ENCODE peak calls at places on chromosome 20, in nine cellular contexts. One of them, this sample, is unnamed.

GRCh38 chr20:1894471-1894950 is 696 bp upstream of the SIRPA start:
- DNase-seq in HCEC 1CT: peak; percentile 35
- DNase-seq in cardiac muscle cell: peak; percentile 83
- DNase-seq in activated T-helper 1 cell treated with anti-CD3 and anti-CD28 coated beads, Interleukin-2, amount 50 U/mL, for 16 hours: no peak
- DNase-seq in AG10803: peak; percentile 64
- DNase-seq in activated naive CD8-positive, alpha-beta T cell treated with anti-CD3 and anti-CD28 coated beads, Interleukin-2, amount 50 U/mL, for 24 hours: no peak
- DNase-seq in stimulated activated CD4-positive, alpha-beta T cell treated with anti-CD3 and anti-CD28 coated beads, Interleukin-1b, Interleukin-23, amount 100 ng/mL, for 4 hours: no peak
- DNase-seq in activated CD4-positive, alpha-beta memory T cell treated with anti-CD3 and anti-CD28 coated beads, Interleukin-2, amount 10 ng/mL, durations not matched to agents 7 days and 5 days: no peak
- DNase-seq in NCI-H1694 treated with DMSO at 0.1 percent for 48 hours: no peak
- DNase-seq in this sample: peak; percentile 73

GRCh38 chr20:52481443-52481842 is 289.9 kb upstream of the ZFP64 start:
- DNase-seq in HCEC 1CT: no peak
- DNase-seq in cardiac muscle cell: no peak
- DNase-seq in activated T-helper 1 cell treated with anti-CD3 and anti-CD28 coated beads, Interleukin-2, amount 50 U/mL, for 16 hours: no peak
- DNase-seq in AG10803: no peak
- DNase-seq in activated naive CD8-positive, alpha-beta T cell treated with anti-CD3 and anti-CD28 coated beads, Interleukin-2, amount 50 U/mL, for 24 hours: no peak
- DNase-seq in stimulated activated CD4-positive, alpha-beta T cell treated with anti-CD3 and anti-CD28 coated beads, Interleukin-1b, Interleukin-23, amount 100 ng/mL, for 4 hours: no peak
- DNase-seq in activated CD4-positive, alpha-beta memory T cell treated with anti-CD3 and anti-CD28 coated beads, Interleukin-2, amount 10 ng/mL, durations not matched to agents 7 days and 5 days: no peak
- DNase-seq in NCI-H1694 treated with DMSO at 0.1 percent for 48 hours: no peak
- DNase-seq in this sample: no peak

GRCh38 chr20:17661121-17661744 is 20.8 kb downstream of the RRBP1 start:
- DNase-seq in HCEC 1CT: no peak
- DNase-seq in cardiac muscle cell: no peak
- DNase-seq in activated T-helper 1 cell treated with anti-CD3 and anti-CD28 coated beads, Interleukin-2, amount 50 U/mL, for 16 hours: no peak
- DNase-seq in AG10803: peak; percentile 92
- DNase-seq in activated naive CD8-positive, alpha-beta T cell treated with anti-CD3 and anti-CD28 coated beads, Interleukin-2, amount 50 U/mL, for 24 hours: no peak
- DNase-seq in stimulated activated CD4-positive, alpha-beta T cell treated with anti-CD3 and anti-CD28 coated beads, Interleukin-1b, Interleukin-23, amount 100 ng/mL, for 4 hours: no peak
- DNase-seq in activated CD4-positive, alpha-beta memory T cell treated with anti-CD3 and anti-CD28 coated beads, Interleukin-2, amount 10 ng/mL, durations not matched to agents 7 days and 5 days: no peak
- DNase-seq in NCI-H1694 treated with DMSO at 0.1 percent for 48 hours: no peak
- DNase-seq in this sample: peak; percentile 35

GRCh38 chr20:61313396-61313795 is 61.3 kb downstream of the CDH4 start:
- DNase-seq in HCEC 1CT: no peak
- DNase-seq in cardiac muscle cell: no peak
- DNase-seq in activated T-helper 1 cell treated with anti-CD3 and anti-CD28 coated beads, Interleukin-2, amount 50 U/mL, for 16 hours: no peak
- DNase-seq in AG10803: no peak
- DNase-seq in activated naive CD8-positive, alpha-beta T cell treated with anti-CD3 and anti-CD28 coated beads, Interleukin-2, amount 50 U/mL, for 24 hours: no peak
- DNase-seq in stimulated activated CD4-positive, alpha-beta T cell treated with anti-CD3 and anti-CD28 coated beads, Interleukin-1b, Interleukin-23, amount 100 ng/mL, for 4 hours: no peak
- DNase-seq in activated CD4-positive, alpha-beta memory T cell treated with anti-CD3 and anti-CD28 coated beads, Interleukin-2, amount 10 ng/mL, durations not matched to agents 7 days and 5 days: no peak
- DNase-seq in NCI-H1694 treated with DMSO at 0.1 percent for 48 hours: no peak
- DNase-seq in this sample: no peak

GRCh38 chr20:53981752-53982437 is 88.5 kb downstream of the BCAS1 start:
- DNase-seq in HCEC 1CT: peak; percentile 18
- DNase-seq in cardiac muscle cell: no peak
- DNase-seq in activated T-helper 1 cell treated with anti-CD3 and anti-CD28 coated beads, Interleukin-2, amount 50 U/mL, for 16 hours: no peak
- DNase-seq in AG10803: no peak
- DNase-seq in activated naive CD8-positive, alpha-beta T cell treated with anti-CD3 and anti-CD28 coated beads, Interleukin-2, amount 50 U/mL, for 24 hours: peak; percentile 22
- DNase-seq in stimulated activated CD4-positive, alpha-beta T cell treated with anti-CD3 and anti-CD28 coated beads, Interleukin-1b, Interleukin-23, amount 100 ng/mL, for 4 hours: no peak
- DNase-seq in activated CD4-positive, alpha-beta memory T cell treated with anti-CD3 and anti-CD28 coated beads, Interleukin-2, amount 10 ng/mL, durations not matched to agents 7 days and 5 days: no peak
- DNase-seq in NCI-H1694 treated with DMSO at 0.1 percent for 48 hours: no peak
- DNase-seq in this sample: peak; percentile 32

GRCh38 chr20:59628171-59628570 is 23.8 kb downstream of the PHACTR3 start:
- DNase-seq in HCEC 1CT: no peak
- DNase-seq in cardiac muscle cell: no peak
- DNase-seq in activated T-helper 1 cell treated with anti-CD3 and anti-CD28 coated beads, Interleukin-2, amount 50 U/mL, for 16 hours: no peak
- DNase-seq in AG10803: no peak
- DNase-seq in activated naive CD8-positive, alpha-beta T cell treated with anti-CD3 and anti-CD28 coated beads, Interleukin-2, amount 50 U/mL, for 24 hours: no peak
- DNase-seq in stimulated activated CD4-positive, alpha-beta T cell treated with anti-CD3 and anti-CD28 coated beads, Interleukin-1b, Interleukin-23, amount 100 ng/mL, for 4 hours: no peak
- DNase-seq in activated CD4-positive, alpha-beta memory T cell treated with anti-CD3 and anti-CD28 coated beads, Interleukin-2, amount 10 ng/mL, durations not matched to agents 7 days and 5 days: no peak
- DNase-seq in NCI-H1694 treated with DMSO at 0.1 percent for 48 hours: no peak
- DNase-seq in this sample: no peak

GRCh38 chr20:17620371-17621228 is 50.7 kb downstream of the DSTN start:
- DNase-seq in HCEC 1CT: no peak
- DNase-seq in cardiac muscle cell: no peak
- DNase-seq in activated T-helper 1 cell treated with anti-CD3 and anti-CD28 coated beads, Interleukin-2, amount 50 U/mL, for 16 hours: no peak
- DNase-seq in AG10803: no peak
- DNase-seq in activated naive CD8-positive, alpha-beta T cell treated with anti-CD3 and anti-CD28 coated beads, Interleukin-2, amount 50 U/mL, for 24 hours: no peak
- DNase-seq in stimulated activated CD4-positive, alpha-beta T cell treated with anti-CD3 and anti-CD28 coated beads, Interleukin-1b, Interleukin-23, amount 100 ng/mL, for 4 hours: no peak
- DNase-seq in activated CD4-positive, alpha-beta memory T cell treated with anti-CD3 and anti-CD28 coated beads, Interleukin-2, amount 10 ng/mL, durations not matched to agents 7 days and 5 days: peak; percentile 10
- DNase-seq in NCI-H1694 treated with DMSO at 0.1 percent for 48 hours: no peak
- DNase-seq in this sample: no peak

GRCh38 chr20:50496773-50497375 is 13.3 kb upstream of the PTPN1 start:
- DNase-seq in HCEC 1CT: no peak
- DNase-seq in cardiac muscle cell: no peak
- DNase-seq in activated T-helper 1 cell treated with anti-CD3 and anti-CD28 coated beads, Interleukin-2, amount 50 U/mL, for 16 hours: no peak
- DNase-seq in AG10803: no peak
- DNase-seq in activated naive CD8-positive, alpha-beta T cell treated with anti-CD3 and anti-CD28 coated beads, Interleukin-2, amount 50 U/mL, for 24 hours: no peak
- DNase-seq in stimulated activated CD4-positive, alpha-beta T cell treated with anti-CD3 and anti-CD28 coated beads, Interleukin-1b, Interleukin-23, amount 100 ng/mL, for 4 hours: no peak
- DNase-seq in activated CD4-positive, alpha-beta memory T cell treated with anti-CD3 and anti-CD28 coated beads, Interleukin-2, amount 10 ng/mL, durations not matched to agents 7 days and 5 days: no peak
- DNase-seq in NCI-H1694 treated with DMSO at 0.1 percent for 48 hours: no peak
- DNase-seq in this sample: no peak

GRCh38 chr20:32116079-32116521 is 6.6 kb downstream of the TM9SF4 start:
- DNase-seq in HCEC 1CT: no peak
- DNase-seq in cardiac muscle cell: no peak
- DNase-seq in activated T-helper 1 cell treated with anti-CD3 and anti-CD28 coated beads, Interleukin-2, amount 50 U/mL, for 16 hours: no peak
- DNase-seq in AG10803: peak; percentile 21
- DNase-seq in activated naive CD8-positive, alpha-beta T cell treated with anti-CD3 and anti-CD28 coated beads, Interleukin-2, amount 50 U/mL, for 24 hours: no peak
- DNase-seq in stimulated activated CD4-positive, alpha-beta T cell treated with anti-CD3 and anti-CD28 coated beads, Interleukin-1b, Interleukin-23, amount 100 ng/mL, for 4 hours: no peak
- DNase-seq in activated CD4-positive, alpha-beta memory T cell treated with anti-CD3 and anti-CD28 coated beads, Interleukin-2, amount 10 ng/mL, durations not matched to agents 7 days and 5 days: no peak
- DNase-seq in NCI-H1694 treated with DMSO at 0.1 percent for 48 hours: no peak
- DNase-seq in this sample: no peak

GRCh38 chr20:47720636-47721427 is 64.4 kb downstream of the SULF2 start:
- DNase-seq in HCEC 1CT: no peak
- DNase-seq in cardiac muscle cell: no peak
- DNase-seq in activated T-helper 1 cell treated with anti-CD3 and anti-CD28 coated beads, Interleukin-2, amount 50 U/mL, for 16 hours: no peak
- DNase-seq in AG10803: peak; percentile 58
- DNase-seq in activated naive CD8-positive, alpha-beta T cell treated with anti-CD3 and anti-CD28 coated beads, Interleukin-2, amount 50 U/mL, for 24 hours: no peak
- DNase-seq in stimulated activated CD4-positive, alpha-beta T cell treated with anti-CD3 and anti-CD28 coated beads, Interleukin-1b, Interleukin-23, amount 100 ng/mL, for 4 hours: no peak
- DNase-seq in activated CD4-positive, alpha-beta memory T cell treated with anti-CD3 and anti-CD28 coated beads, Interleukin-2, amount 10 ng/mL, durations not matched to agents 7 days and 5 days: no peak
- DNase-seq in NCI-H1694 treated with DMSO at 0.1 percent for 48 hours: no peak
- DNase-seq in this sample: peak; percentile 25

GRCh38 chr20:3633913-3634478 is 29.2 kb downstream of the GFRA4 start:
- DNase-seq in HCEC 1CT: no peak
- DNase-seq in cardiac muscle cell: no peak
- DNase-seq in activated T-helper 1 cell treated with anti-CD3 and anti-CD28 coated beads, Interleukin-2, amount 50 U/mL, for 16 hours: no peak
- DNase-seq in AG10803: no peak
- DNase-seq in activated naive CD8-positive, alpha-beta T cell treated with anti-CD3 and anti-CD28 coated beads, Interleukin-2, amount 50 U/mL, for 24 hours: no peak
- DNase-seq in stimulated activated CD4-positive, alpha-beta T cell treated with anti-CD3 and anti-CD28 coated beads, Interleukin-1b, Interleukin-23, amount 100 ng/mL, for 4 hours: no peak
- DNase-seq in activated CD4-positive, alpha-beta memory T cell treated with anti-CD3 and anti-CD28 coated beads, Interleukin-2, amount 10 ng/mL, durations not matched to agents 7 days and 5 days: no peak
- DNase-seq in NCI-H1694 treated with DMSO at 0.1 percent for 48 hours: no peak
- DNase-seq in this sample: no peak

GRCh38 chr20:21640556-21640955 is 64.9 kb upstream of the PAX1 start:
- DNase-seq in HCEC 1CT: no peak
- DNase-seq in cardiac muscle cell: peak; percentile 30
- DNase-seq in activated T-helper 1 cell treated with anti-CD3 and anti-CD28 coated beads, Interleukin-2, amount 50 U/mL, for 16 hours: no peak
- DNase-seq in AG10803: no peak
- DNase-seq in activated naive CD8-positive, alpha-beta T cell treated with anti-CD3 and anti-CD28 coated beads, Interleukin-2, amount 50 U/mL, for 24 hours: no peak
- DNase-seq in stimulated activated CD4-positive, alpha-beta T cell treated with anti-CD3 and anti-CD28 coated beads, Interleukin-1b, Interleukin-23, amount 100 ng/mL, for 4 hours: no peak
- DNase-seq in activated CD4-positive, alpha-beta memory T cell treated with anti-CD3 and anti-CD28 coated beads, Interleukin-2, amount 10 ng/mL, durations not matched to agents 7 days and 5 days: no peak
- DNase-seq in NCI-H1694 treated with DMSO at 0.1 percent for 48 hours: no peak
- DNase-seq in this sample: no peak

GRCh38 chr20:48015943-48016723 is 230.9 kb upstream of the SULF2 start:
- DNase-seq in HCEC 1CT: no peak
- DNase-seq in cardiac muscle cell: no peak
- DNase-seq in activated T-helper 1 cell treated with anti-CD3 and anti-CD28 coated beads, Interleukin-2, amount 50 U/mL, for 16 hours: no peak
- DNase-seq in AG10803: peak; percentile 98
- DNase-seq in activated naive CD8-positive, alpha-beta T cell treated with anti-CD3 and anti-CD28 coated beads, Interleukin-2, amount 50 U/mL, for 24 hours: no peak
- DNase-seq in stimulated activated CD4-positive, alpha-beta T cell treated with anti-CD3 and anti-CD28 coated beads, Interleukin-1b, Interleukin-23, amount 100 ng/mL, for 4 hours: no peak
- DNase-seq in activated CD4-positive, alpha-beta memory T cell treated with anti-CD3 and anti-CD28 coated beads, Interleukin-2, amount 10 ng/mL, durations not matched to agents 7 days and 5 days: no peak
- DNase-seq in NCI-H1694 treated with DMSO at 0.1 percent for 48 hours: no peak
- DNase-seq in this sample: peak; percentile 82

GRCh38 chr20:25136643-25137559 is 55.0 kb upstream of the VSX1 start:
- DNase-seq in HCEC 1CT: peak; percentile 89
- DNase-seq in cardiac muscle cell: no peak
- DNase-seq in activated T-helper 1 cell treated with anti-CD3 and anti-CD28 coated beads, Interleukin-2, amount 50 U/mL, for 16 hours: no peak
- DNase-seq in AG10803: peak; percentile 95
- DNase-seq in activated naive CD8-positive, alpha-beta T cell treated with anti-CD3 and anti-CD28 coated beads, Interleukin-2, amount 50 U/mL, for 24 hours: no peak
- DNase-seq in stimulated activated CD4-positive, alpha-beta T cell treated with anti-CD3 and anti-CD28 coated beads, Interleukin-1b, Interleukin-23, amount 100 ng/mL, for 4 hours: no peak
- DNase-seq in activated CD4-positive, alpha-beta memory T cell treated with anti-CD3 and anti-CD28 coated beads, Interleukin-2, amount 10 ng/mL, durations not matched to agents 7 days and 5 days: no peak
- DNase-seq in NCI-H1694 treated with DMSO at 0.1 percent for 48 hours: no peak
- DNase-seq in this sample: peak; percentile 93

GRCh38 chr20:44736170-44737021 is 9.3 kb upstream of the KCNK15 start:
- DNase-seq in HCEC 1CT: peak; percentile 87
- DNase-seq in cardiac muscle cell: peak; percentile 72
- DNase-seq in activated T-helper 1 cell treated with anti-CD3 and anti-CD28 coated beads, Interleukin-2, amount 50 U/mL, for 16 hours: no peak
- DNase-seq in AG10803: peak; percentile 87
- DNase-seq in activated naive CD8-positive, alpha-beta T cell treated with anti-CD3 and anti-CD28 coated beads, Interleukin-2, amount 50 U/mL, for 24 hours: peak; percentile 18
- DNase-seq in stimulated activated CD4-positive, alpha-beta T cell treated with anti-CD3 and anti-CD28 coated beads, Interleukin-1b, Interleukin-23, amount 100 ng/mL, for 4 hours: no peak
- DNase-seq in activated CD4-positive, alpha-beta memory T cell treated with anti-CD3 and anti-CD28 coated beads, Interleukin-2, amount 10 ng/mL, durations not matched to agents 7 days and 5 days: peak; percentile 37
- DNase-seq in NCI-H1694 treated with DMSO at 0.1 percent for 48 hours: no peak
- DNase-seq in this sample: peak; percentile 76